ENCODE peak calls at places on chromosomes 5 and 9, in seven cellular contexts. X is activated gamma-delta T cell treated with anti-CD3 and anti-CD28 coated beads, Interleukin-2, amount 50 U/mL, for 16 hours; K is neural crest cell; U is NCI-H2029; I is nucleus accumbens; Z is WTC11; M is stimulated activated CD8-positive, alpha-beta memory T cell treated with anti-CD3 and anti-CD28 coated beads, Interleukin-15, amount 100 ng/mL, for 1 hour. N is an unnamed sample.

GRCh38 chr5:107466233-107466769 is 204.4 kb downstream of the EFNA5 start:
- DNase-seq in K (no peak), U (no peak), Z (peak), M (no peak), X (no peak), I (no peak), N (no peak)

GRCh38 chr5:15117691-15118090 is 246.1 kb upstream of the ANKH start:
- DNase-seq in U (no peak), X (no peak), Z (no peak), K (no peak), I (no peak), M (no peak), N (no peak)

GRCh38 chr5:171579849-171580505 is 160.5 kb downstream of the FGF18 start:
- DNase-seq in U (no peak), K (no peak), X (no peak), I (no peak), M (no peak), Z (no peak), N (no peak)

GRCh38 chr5:45385321-45386058 is 310.7 kb downstream of the HCN1 start:
- DNase-seq in M (no peak), K (no peak), U (no peak), I (no peak), Z (no peak), X (no peak), N (no peak)

GRCh38 chr9:112360047-112360804 is 19.7 kb upstream of the HSDL2 start:
- DNase-seq in K (no peak), U (no peak), M (no peak), I (no peak), X (no peak), Z (no peak), N (no peak)

GRCh38 chr5:35159370-35159742 is 70.9 kb downstream of the PRLR start:
- DNase-seq in X (no peak), K (no peak), U (no peak), I (no peak), Z (peak), M (no peak), N (no peak)

GRCh38 chr5:173010547-173011464 is 27.2 kb downstream of the ATP6V0E1 start:
- DNase-seq in K (peak), U (no peak), X (no peak), Z (peak), I (peak), M (no peak), N (no peak)

GRCh38 chr9:129640086-129640870 is 1.7 kb downstream of the ASB6 start:
- DNase-seq in M (no peak), U (no peak), K (no peak), I (no peak), Z (no peak), X (no peak), N (peak)

GRCh38 chr9:86176468-86176867 is 77.1 kb upstream of the GOLM1 start:
- DNase-seq in U (peak), M (no peak), K (no peak), I (no peak), Z (no peak), X (no peak), N (peak)

GRCh38 chr5:173535166-173535975 is 81.1 kb downstream of the BOD1 start:
- DNase-seq in X (no peak), K (no peak), I (no peak), Z (no peak), U (no peak), M (no peak), N (no peak)

GRCh38 chr5:157280927-157281326 is 15.0 kb downstream of the CYFIP2 start:
- DNase-seq in U (no peak), K (no peak), X (no peak), Z (no peak), I (no peak), M (no peak), N (no peak)

GRCh38 chr5:138504799-138505198 is 38.2 kb downstream of the ETF1 start:
- DNase-seq in M (no peak), K (no peak), U (peak), X (no peak), I (no peak), Z (no peak), N (no peak)

GRCh38 chr5:145347026-145347616 is 488.0 kb downstream of the PRELID2 start:
- DNase-seq in M (no peak), K (peak), I (no peak), X (no peak), U (no peak), Z (no peak), N (no peak)

GRCh38 chr5:150108711-150109605 is 22.6 kb upstream of the CSF1R start:
- DNase-seq in M (no peak), Z (no peak), I (no peak), K (no peak), X (no peak), U (no peak), N (no peak)

GRCh38 chr5:99379187-99379586 is 450.4 kb upstream of the CHD1 start:
- DNase-seq in U (no peak), Z (no peak), X (no peak), K (no peak), I (no peak), M (no peak), N (no peak)

GRCh38 chr9:78383130-78383529 is 86.2 kb downstream of the PSAT1 start:
- DNase-seq in X (no peak), U (no peak), I (no peak), M (no peak), Z (no peak), K (no peak), N (no peak)

GRCh38 chr9:130313103-130313858 is 47.7 kb downstream of the HMCN2 start:
- DNase-seq in Z (no peak), M (no peak), K (no peak), X (no peak), I (no peak), U (peak), N (no peak)

N was measured in NCI-H2227 treated with DMSO at 0.1 percent for 48 hours.